ENCODE peak calls at places on chromosomes 16 and 17, in nine cellular contexts. One of them, this sample, is unnamed.

GRCh38 chr16:85275533-85276249 is 163.4 kb upstream of the CIBAR2 start:
- DNase-seq in lower leg skin: peak
- DNase-seq in stimulated activated effector memory CD8-positive, alpha-beta T cell treated with anti-CD3 and anti-CD28 coated beads, Interleukin-12 subunit alpha, Interleukin-12 subunit beta, amount 100 ng/mL, for 72 hours: peak
- DNase-seq in Daoy: peak
- DNase-seq in HT1080: peak
- DNase-seq in MCF 10A: peak
- DNase-seq in anterior cingulate cortex: peak
- DNase-seq in nephron progenitor cell: peak
- DNase-seq in CD8-positive, alpha-beta T cell: peak
- DNase-seq in this sample: peak

GRCh38 chr17:64150237-64151015 is 20.5 kb upstream of the ERN1 start:
- DNase-seq in lower leg skin: peak
- DNase-seq in stimulated activated effector memory CD8-positive, alpha-beta T cell treated with anti-CD3 and anti-CD28 coated beads, Interleukin-12 subunit alpha, Interleukin-12 subunit beta, amount 100 ng/mL, for 72 hours: no peak
- DNase-seq in Daoy: no peak
- DNase-seq in MCF 10A: peak
- DNase-seq in nephron progenitor cell: no peak
- DNase-seq in CD8-positive, alpha-beta T cell: no peak
- DNase-seq in anterior cingulate cortex: no peak
- DNase-seq in HT1080: no peak
- DNase-seq in this sample: peak

GRCh38 chr16:88376835-88377726 is 5.7 kb upstream of the ZNF469 start:
- DNase-seq in stimulated activated effector memory CD8-positive, alpha-beta T cell treated with anti-CD3 and anti-CD28 coated beads, Interleukin-12 subunit alpha, Interleukin-12 subunit beta, amount 100 ng/mL, for 72 hours: no peak
- DNase-seq in anterior cingulate cortex: no peak
- DNase-seq in nephron progenitor cell: no peak
- DNase-seq in HT1080: no peak
- DNase-seq in Daoy: peak
- DNase-seq in MCF 10A: no peak
- DNase-seq in lower leg skin: no peak
- DNase-seq in CD8-positive, alpha-beta T cell: no peak
- DNase-seq in this sample: no peak

GRCh38 chr17:47611372-47612350 is 38.1 kb upstream of the KPNB1 start:
- DNase-seq in lower leg skin: no peak
- DNase-seq in anterior cingulate cortex: no peak
- DNase-seq in Daoy: no peak
- DNase-seq in stimulated activated effector memory CD8-positive, alpha-beta T cell treated with anti-CD3 and anti-CD28 coated beads, Interleukin-12 subunit alpha, Interleukin-12 subunit beta, amount 100 ng/mL, for 72 hours: no peak
- DNase-seq in CD8-positive, alpha-beta T cell: no peak
- DNase-seq in MCF 10A: no peak
- DNase-seq in HT1080: no peak
- DNase-seq in nephron progenitor cell: no peak
- DNase-seq in this sample: no peak

GRCh38 chr17:8430966-8431365 is 4.7 kb upstream of the NDEL1 start:
- DNase-seq in MCF 10A: peak
- DNase-seq in CD8-positive, alpha-beta T cell: no peak
- DNase-seq in Daoy: peak
- DNase-seq in lower leg skin: peak
- DNase-seq in nephron progenitor cell: no peak
- DNase-seq in stimulated activated effector memory CD8-positive, alpha-beta T cell treated with anti-CD3 and anti-CD28 coated beads, Interleukin-12 subunit alpha, Interleukin-12 subunit beta, amount 100 ng/mL, for 72 hours: no peak
- DNase-seq in anterior cingulate cortex: no peak
- DNase-seq in HT1080: peak
- DNase-seq in this sample: peak

GRCh38 chr17:38667099-38667786 is 7.5 kb downstream of the EPOP start:
- DNase-seq in anterior cingulate cortex: peak
- DNase-seq in CD8-positive, alpha-beta T cell: peak
- DNase-seq in lower leg skin: peak
- DNase-seq in nephron progenitor cell: peak
- DNase-seq in MCF 10A: peak
- DNase-seq in stimulated activated effector memory CD8-positive, alpha-beta T cell treated with anti-CD3 and anti-CD28 coated beads, Interleukin-12 subunit alpha, Interleukin-12 subunit beta, amount 100 ng/mL, for 72 hours: peak
- DNase-seq in Daoy: peak
- DNase-seq in HT1080: peak
- DNase-seq in this sample: peak

GRCh38 chr16:5502467-5502869 is 404.9 kb upstream of the EEF2KMT start:
- DNase-seq in nephron progenitor cell: peak
- DNase-seq in CD8-positive, alpha-beta T cell: no peak
- DNase-seq in MCF 10A: no peak
- DNase-seq in HT1080: no peak
- DNase-seq in lower leg skin: no peak
- DNase-seq in anterior cingulate cortex: no peak
- DNase-seq in Daoy: no peak
- DNase-seq in stimulated activated effector memory CD8-positive, alpha-beta T cell treated with anti-CD3 and anti-CD28 coated beads, Interleukin-12 subunit alpha, Interleukin-12 subunit beta, amount 100 ng/mL, for 72 hours: no peak
- DNase-seq in this sample: no peak

GRCh38 chr17:9054611-9055010 is 33.3 kb downstream of the NTN1 start:
- DNase-seq in lower leg skin: no peak
- DNase-seq in Daoy: no peak
- DNase-seq in stimulated activated effector memory CD8-positive, alpha-beta T cell treated with anti-CD3 and anti-CD28 coated beads, Interleukin-12 subunit alpha, Interleukin-12 subunit beta, amount 100 ng/mL, for 72 hours: no peak
- DNase-seq in anterior cingulate cortex: no peak
- DNase-seq in CD8-positive, alpha-beta T cell: no peak
- DNase-seq in MCF 10A: no peak
- DNase-seq in nephron progenitor cell: peak
- DNase-seq in HT1080: no peak
- DNase-seq in this sample: no peak

GRCh38 chr16:54720259-54720658 is 210.4 kb upstream of the IRX5 start:
- DNase-seq in stimulated activated effector memory CD8-positive, alpha-beta T cell treated with anti-CD3 and anti-CD28 coated beads, Interleukin-12 subunit alpha, Interleukin-12 subunit beta, amount 100 ng/mL, for 72 hours: no peak
- DNase-seq in MCF 10A: peak
- DNase-seq in anterior cingulate cortex: no peak
- DNase-seq in lower leg skin: no peak
- DNase-seq in CD8-positive, alpha-beta T cell: no peak
- DNase-seq in nephron progenitor cell: no peak
- DNase-seq in Daoy: peak
- DNase-seq in HT1080: peak
- DNase-seq in this sample: no peak

GRCh38 chr16:55133654-55134053 is 190.3 kb upstream of the IRX6 start:
- DNase-seq in nephron progenitor cell: no peak
- DNase-seq in HT1080: no peak
- DNase-seq in lower leg skin: no peak
- DNase-seq in stimulated activated effector memory CD8-positive, alpha-beta T cell treated with anti-CD3 and anti-CD28 coated beads, Interleukin-12 subunit alpha, Interleukin-12 subunit beta, amount 100 ng/mL, for 72 hours: no peak
- DNase-seq in MCF 10A: no peak
- DNase-seq in Daoy: no peak
- DNase-seq in anterior cingulate cortex: no peak
- DNase-seq in CD8-positive, alpha-beta T cell: no peak
- DNase-seq in this sample: no peak

GRCh38 chr17:75720656-75721462 is at the start of gene ITGB4:
- DNase-seq in nephron progenitor cell: peak
- DNase-seq in CD8-positive, alpha-beta T cell: peak
- DNase-seq in anterior cingulate cortex: no peak
- DNase-seq in HT1080: no peak
- DNase-seq in stimulated activated effector memory CD8-positive, alpha-beta T cell treated with anti-CD3 and anti-CD28 coated beads, Interleukin-12 subunit alpha, Interleukin-12 subunit beta, amount 100 ng/mL, for 72 hours: peak
- DNase-seq in Daoy: peak
- DNase-seq in MCF 10A: peak
- DNase-seq in lower leg skin: peak
- DNase-seq in this sample: no peak

GRCh38 chr17:56347646-56348045 is 194.4 kb downstream of the ANKFN1 start:
- DNase-seq in stimulated activated effector memory CD8-positive, alpha-beta T cell treated with anti-CD3 and anti-CD28 coated beads, Interleukin-12 subunit alpha, Interleukin-12 subunit beta, amount 100 ng/mL, for 72 hours: no peak
- DNase-seq in HT1080: no peak
- DNase-seq in Daoy: no peak
- DNase-seq in CD8-positive, alpha-beta T cell: no peak
- DNase-seq in nephron progenitor cell: no peak
- DNase-seq in lower leg skin: no peak
- DNase-seq in anterior cingulate cortex: no peak
- DNase-seq in MCF 10A: no peak
- DNase-seq in this sample: no peak

GRCh38 chr17:57986841-57987581 is 1.0 kb downstream of the VEZF1 start:
- DNase-seq in CD8-positive, alpha-beta T cell: peak
- DNase-seq in HT1080: peak
- DNase-seq in nephron progenitor cell: peak
- DNase-seq in anterior cingulate cortex: peak
- DNase-seq in stimulated activated effector memory CD8-positive, alpha-beta T cell treated with anti-CD3 and anti-CD28 coated beads, Interleukin-12 subunit alpha, Interleukin-12 subunit beta, amount 100 ng/mL, for 72 hours: peak
- DNase-seq in Daoy: peak
- DNase-seq in MCF 10A: peak
- DNase-seq in lower leg skin: peak
- DNase-seq in this sample: peak

GRCh38 chr16:73568769-73569168 is 520.8 kb upstream of the ZFHX3 start:
- DNase-seq in Daoy: no peak
- DNase-seq in MCF 10A: no peak
- DNase-seq in lower leg skin: no peak
- DNase-seq in anterior cingulate cortex: no peak
- DNase-seq in CD8-positive, alpha-beta T cell: no peak
- DNase-seq in HT1080: no peak
- DNase-seq in nephron progenitor cell: no peak
- DNase-seq in stimulated activated effector memory CD8-positive, alpha-beta T cell treated with anti-CD3 and anti-CD28 coated beads, Interleukin-12 subunit alpha, Interleukin-12 subunit beta, amount 100 ng/mL, for 72 hours: no peak
- DNase-seq in this sample: no peak

GRCh38 chr17:14330492-14330920 is 29.6 kb downstream of the HS3ST3B1 start:
- DNase-seq in Daoy: no peak
- DNase-seq in CD8-positive, alpha-beta T cell: no peak
- DNase-seq in MCF 10A: no peak
- DNase-seq in stimulated activated effector memory CD8-positive, alpha-beta T cell treated with anti-CD3 and anti-CD28 coated beads, Interleukin-12 subunit alpha, Interleukin-12 subunit beta, amount 100 ng/mL, for 72 hours: no peak
- DNase-seq in anterior cingulate cortex: no peak
- DNase-seq in nephron progenitor cell: no peak
- DNase-seq in HT1080: no peak
- DNase-seq in lower leg skin: peak
- DNase-seq in this sample: no peak

GRCh38 chr17:2170023-2170422 is 115.1 kb downstream of the HIC1 start:
- DNase-seq in MCF 10A: peak
- DNase-seq in anterior cingulate cortex: no peak
- DNase-seq in stimulated activated effector memory CD8-positive, alpha-beta T cell treated with anti-CD3 and anti-CD28 coated beads, Interleukin-12 subunit alpha, Interleukin-12 subunit beta, amount 100 ng/mL, for 72 hours: no peak
- DNase-seq in lower leg skin: no peak
- DNase-seq in CD8-positive, alpha-beta T cell: peak
- DNase-seq in Daoy: no peak
- DNase-seq in nephron progenitor cell: no peak
- DNase-seq in HT1080: no peak
- DNase-seq in this sample: no peak

GRCh38 chr16:69796285-69797118 is 34.4 kb downstream of the WWP2 start:
- DNase-seq in CD8-positive, alpha-beta T cell: peak
- DNase-seq in MCF 10A: peak
- DNase-seq in HT1080: peak
- DNase-seq in nephron progenitor cell: peak
- DNase-seq in stimulated activated effector memory CD8-positive, alpha-beta T cell treated with anti-CD3 and anti-CD28 coated beads, Interleukin-12 subunit alpha, Interleukin-12 subunit beta, amount 100 ng/mL, for 72 hours: peak
- DNase-seq in anterior cingulate cortex: peak
- DNase-seq in lower leg skin: no peak
- DNase-seq in Daoy: peak
- DNase-seq in this sample: peak

GRCh38 chr17:29585080-29585751 is 4.2 kb downstream of the GIT1 start:
- DNase-seq in CD8-positive, alpha-beta T cell: peak
- DNase-seq in anterior cingulate cortex: no peak
- DNase-seq in stimulated activated effector memory CD8-positive, alpha-beta T cell treated with anti-CD3 and anti-CD28 coated beads, Interleukin-12 subunit alpha, Interleukin-12 subunit beta, amount 100 ng/mL, for 72 hours: no peak
- DNase-seq in Daoy: peak
- DNase-seq in lower leg skin: no peak
- DNase-seq in nephron progenitor cell: peak
- DNase-seq in HT1080: peak
- DNase-seq in MCF 10A: no peak
- DNase-seq in this sample: peak

GRCh38 chr17:69764137-69764536 is 310.9 kb upstream of the KCNJ16 start:
- DNase-seq in stimulated activated effector memory CD8-positive, alpha-beta T cell treated with anti-CD3 and anti-CD28 coated beads, Interleukin-12 subunit alpha, Interleukin-12 subunit beta, amount 100 ng/mL, for 72 hours: no peak
- DNase-seq in HT1080: no peak
- DNase-seq in MCF 10A: no peak
- DNase-seq in anterior cingulate cortex: no peak
- DNase-seq in Daoy: no peak
- DNase-seq in CD8-positive, alpha-beta T cell: no peak
- DNase-seq in lower leg skin: no peak
- DNase-seq in nephron progenitor cell: no peak
- DNase-seq in this sample: no peak

This sample was measured in adrenal gland.